ENCODE peak calls at places on chromosomes 5 and 9, in six cellular contexts. J, Z, P, Y, H and O are unnamed samples.
A peak's percentile ranks its signal among the peaks of the same experiment; 100 is the strongest.

GRCh38 chr5:76861616-76862015 is 11.8 kb downstream of the S100Z start:
- DNase-seq in J (peak; percentile 56), H (no peak), P (no peak), Z (peak; percentile 15), Y (no peak), O (no peak)

GRCh38 chr5:129110742-129111141 is 16.2 kb downstream of the ISOC1 start:
- DNase-seq in P (no peak), J (no peak), Z (no peak), H (no peak), Y (no peak), O (no peak)

GRCh38 chr5:1762121-1762877 is 37.3 kb downstream of the MRPL36 start:
- DNase-seq in H (no peak), Y (peak; percentile 3), P (no peak), Z (no peak), J (no peak), O (no peak)

GRCh38 chr9:29969856-29970647 is 2396.8 kb upstream of the C9orf72 start:
- DNase-seq in J (no peak), P (no peak), H (no peak), Y (no peak), Z (no peak), O (no peak)

GRCh38 chr5:7927466-7928375 is 58.8 kb downstream of the MTRR start:
- DNase-seq in Z (peak; percentile 59), P (peak; percentile 63), J (peak; percentile 63), Y (peak; percentile 47), H (peak; percentile 61), O (no peak)

GRCh38 chr5:31537856-31538255 is 5.8 kb downstream of the C5orf22 start:
- DNase-seq in J (no peak), H (peak; percentile 4), Y (no peak), P (no peak), Z (peak; percentile 42), O (no peak)

GRCh38 chr9:126295936-126296600 is 30.6 kb upstream of the MVB12B start:
- DNase-seq in H (no peak), Z (no peak), P (no peak), J (no peak), Y (no peak), O (no peak)

GRCh38 chr5:140840978-140841962 is at the start of gene PCDHA8:
- DNase-seq in J (no peak), Y (no peak), H (no peak), Z (no peak), P (no peak), O (no peak)

GRCh38 chr5:14357861-14358260 is 214.7 kb downstream of the TRIO start:
- DNase-seq in J (no peak), P (no peak), H (no peak), Z (no peak), Y (no peak), O (no peak)

GRCh38 chr5:68178579-68178978 is 37.0 kb upstream of the PIK3R1 start:
- DNase-seq in J (no peak), P (no peak), Z (no peak), Y (no peak), H (peak; percentile 35), O (no peak)

GRCh38 chr9:76741524-76741923 is 22.7 kb upstream of the PCA3 start:
- DNase-seq in H (no peak), Z (no peak), J (no peak), Y (no peak), P (no peak), O (no peak)

GRCh38 chr5:40385544-40385943 is 294.2 kb upstream of the PTGER4 start:
- DNase-seq in Z (no peak), H (no peak), P (no peak), Y (no peak), J (no peak), O (no peak)

GRCh38 chr5:99878830-99879229 is 656.3 kb upstream of the FAM174A start:
- DNase-seq in P (no peak), Z (no peak), Y (no peak), J (no peak), H (no peak), O (no peak)

GRCh38 chr9:120654278-120654677 is 60.0 kb downstream of the MEGF9 start:
- DNase-seq in P (no peak), H (no peak), Y (no peak), Z (no peak), J (no peak), O (no peak)

GRCh38 chr5:73312146-73312871 is 136.3 kb downstream of the FOXD1 start:
- DNase-seq in Y (no peak), Z (peak; percentile 80), H (peak; percentile 80), P (no peak), J (peak; percentile 90), O (peak; percentile 53)

GRCh38 chr5:77076961-77077820 is 9.9 kb downstream of the ZBED3 start:
- DNase-seq in Z (peak; percentile 68), Y (peak; percentile 68), J (peak; percentile 59), P (peak; percentile 79), H (no peak), O (peak; percentile 53)

GRCh38 chr9:129140397-129141065 is 29.3 kb downstream of the PTPA start:
- DNase-seq in Z (peak; percentile 70), Y (peak; percentile 30), P (peak; percentile 43), H (peak; percentile 35), J (peak; percentile 69), O (no peak)

GRCh38 chr5:138989720-138990119 is 114.6 kb upstream of the LRRTM2 start:
- DNase-seq in J (peak; percentile 19), Y (no peak), H (peak; percentile 43), P (peak; percentile 89), Z (peak; percentile 60), O (no peak)

GRCh38 chr5:103232393-103232999 is 26.1 kb upstream of the MACIR start:
- DNase-seq in Y (no peak), H (peak; percentile 36), Z (peak; percentile 66), J (peak; percentile 63), P (peak; percentile 40), O (peak; percentile 5)

GRCh38 chr5:79849061-79849460 is 142.0 kb downstream of the MTX3 start:
- DNase-seq in P (no peak), H (no peak), Y (no peak), J (no peak), Z (no peak), O (no peak)

GRCh38 chr9:99054581-99054980 is 50.3 kb upstream of the TGFBR1 start:
- DNase-seq in P (no peak), H (peak; percentile 68), Z (no peak), Y (no peak), J (no peak), O (no peak)

GRCh38 chr9:71609453-71609840 is 158.9 kb downstream of the CEMIP2 start:
- DNase-seq in P (no peak), H (no peak), Z (no peak), Y (no peak), J (no peak), O (no peak)

GRCh38 chr9:19009566-19009965 is 23.4 kb downstream of the SAXO1 start:
- DNase-seq in Z (no peak), Y (no peak), H (no peak), J (no peak), P (no peak), O (no peak)
- TF ChIP-seq CTCF in Z (no peak), Y (no peak), H (no peak), J (no peak), P (no peak), O (no peak)

GRCh38 chr5:169157064-169157463 is 143.9 kb downstream of the SLIT3 start:
- DNase-seq in Z (no peak), P (no peak), Y (no peak), J (no peak), H (no peak), O (no peak)

GRCh38 chr5:169161022-169161680 is 139.8 kb downstream of the SLIT3 start:
- DNase-seq in Z (peak; percentile 98), H (peak; percentile 75), J (peak; percentile 80), P (peak; percentile 48), Y (no peak), O (peak; percentile 25)

GRCh38 chr5:169162407-169162806 is 138.5 kb downstream of the SLIT3 start:
- DNase-seq in P (no peak), Y (no peak), H (peak; percentile 43), Z (peak; percentile 58), J (no peak), O (no peak)

GRCh38 chr5:169158764-169159163 is 142.2 kb downstream of the SLIT3 start:
- DNase-seq in Z (no peak), H (no peak), J (no peak), Y (no peak), P (no peak), O (no peak)

DNA sequence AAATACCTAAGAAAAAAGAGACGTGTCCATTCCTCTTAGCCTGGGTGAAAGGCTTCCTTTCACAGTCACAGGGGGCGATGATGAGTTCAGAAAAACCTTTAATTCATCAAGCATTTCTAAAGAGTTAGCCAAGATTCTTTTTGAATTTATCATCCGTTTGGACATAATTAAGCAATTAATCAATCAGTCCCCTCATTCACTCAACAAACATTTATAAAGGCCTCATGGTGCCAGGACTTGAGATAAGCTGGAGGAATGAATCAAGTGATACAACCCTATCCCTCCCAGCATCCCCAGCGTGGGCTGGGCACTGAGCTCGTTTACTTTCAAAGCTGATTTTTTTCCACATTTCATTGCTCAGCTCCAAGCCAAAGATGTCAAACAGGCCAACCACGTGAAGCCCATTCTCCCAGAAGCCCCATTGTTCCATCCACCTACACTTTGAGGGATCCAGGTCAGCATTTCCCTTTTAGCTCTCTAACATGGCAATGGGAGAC is 140.5 kb downstream of the SLIT3 start:
- DNase-seq in P (no peak), Y (no peak), J (no peak), H (peak; percentile 14), Z (peak; percentile 81), O (no peak)
- TF ChIP-seq CTCF in P (no peak), Y (peak; percentile 34), J (peak; percentile 5), H (peak; percentile 59), Z (no peak), O (no peak)

GRCh38 chr5:179437341-179438001 is 92.2 kb upstream of the ADAMTS2 start:
- DNase-seq in Y (no peak), J (no peak), H (no peak), Z (no peak), P (no peak), O (no peak)
- TF ChIP-seq CTCF in Y (no peak), J (no peak), H (no peak), Z (no peak), P (no peak), O (no peak)

GRCh38 chr9:136949239-136949816 is 2.7 kb upstream of the LCN12 start:
- DNase-seq in Y (no peak), P (no peak), H (no peak), J (no peak), Z (no peak), O (no peak)

GRCh38 chr9:136951541-136952353 is at the start of gene LCN12:
- DNase-seq in P (peak; percentile 42), H (no peak), J (no peak), Y (no peak), Z (no peak), O (no peak)

GRCh38 chr9:136947955-136948510 is 3.0 kb downstream of the C8G start:
- DNase-seq in J (peak; percentile 37), Y (no peak), P (peak; percentile 47), Z (peak; percentile 46), H (peak; percentile 38), O (no peak)

GRCh38 chr9:136950656-136951030 is 1.4 kb upstream of the LCN12 start:
- DNase-seq in Z (no peak), P (peak; percentile 68), Y (no peak), J (no peak), H (no peak), O (no peak)

GRCh38 chr9:136949817-136950655 is 2.0 kb upstream of the LCN12 start:
- DNase-seq in Z (peak; percentile 83), H (peak; percentile 70), P (peak; percentile 98), J (peak; percentile 72), Y (peak; percentile 98), O (peak; percentile 92)
- TF ChIP-seq CTCF in Z (no peak), H (no peak), P (peak; percentile 45), J (no peak), Y (peak; percentile 26), O (peak; percentile 17)

GRCh38 chr5:91420879-91421278 is 37.8 kb upstream of the ARRDC3 start:
- DNase-seq in Z (no peak), P (no peak), H (no peak), J (no peak), Y (no peak), O (no peak)
- TF ChIP-seq CTCF in Z (no peak), P (no peak), H (no peak), J (no peak), Y (no peak), O (no peak)